ENCODE peak calls at places on chromosome 4, in five cellular contexts. One of them, this sample, is unnamed.

GRCh38 chr4:133186845-133187244 is 37.8 kb downstream of the PCDH10 start:
- DNase-seq in transverse colon: no peak
- DNase-seq in OCI-LY7: no peak
- DNase-seq in cardiac fibroblast: no peak
- DNase-seq in astrocyte of the spinal cord: peak; percentile 66
- DNase-seq in this sample: no peak

GRCh38 chr4:125762537-125762936 is 447.8 kb downstream of the FAT4 start:
- DNase-seq in transverse colon: no peak
- DNase-seq in astrocyte of the spinal cord: no peak
- DNase-seq in OCI-LY7: no peak
- DNase-seq in cardiac fibroblast: no peak
- DNase-seq in this sample: peak; percentile 17

GRCh38 chr4:107978716-107979451 is 10.8 kb upstream of the HADH start:
- DNase-seq in astrocyte of the spinal cord: no peak
- DNase-seq in cardiac fibroblast: no peak
- DNase-seq in OCI-LY7: no peak
- DNase-seq in transverse colon: no peak
- DNase-seq in this sample: no peak

GRCh38 chr4:176335421-176335820 is 15.7 kb downstream of the SPCS3 start:
- DNase-seq in astrocyte of the spinal cord: no peak
- DNase-seq in OCI-LY7: no peak
- DNase-seq in cardiac fibroblast: peak; percentile 49
- DNase-seq in transverse colon: no peak
- DNase-seq in this sample: no peak

GRCh38 chr4:130336585-130337217 is 1240.7 kb downstream of the C4orf33 start:
- DNase-seq in OCI-LY7: peak; percentile 60
- DNase-seq in cardiac fibroblast: peak; percentile 60
- DNase-seq in transverse colon: no peak
- DNase-seq in astrocyte of the spinal cord: peak; percentile 42
- DNase-seq in this sample: peak; percentile 24

GRCh38 chr4:154490261-154490588 is 1.4 kb downstream of the DCHS2 start:
- DNase-seq in OCI-LY7: no peak
- DNase-seq in cardiac fibroblast: no peak
- DNase-seq in astrocyte of the spinal cord: no peak
- DNase-seq in transverse colon: no peak
- DNase-seq in this sample: no peak

GRCh38 chr4:112889619-112890294 is 159.7 kb upstream of the ANK2 start:
- DNase-seq in cardiac fibroblast: peak; percentile 87
- DNase-seq in OCI-LY7: no peak
- DNase-seq in transverse colon: no peak
- DNase-seq in astrocyte of the spinal cord: peak; percentile 61
- DNase-seq in this sample: no peak

GRCh38 chr4:123561525-123561924 is 164.9 kb downstream of the SPRY1 start:
- DNase-seq in transverse colon: no peak
- DNase-seq in cardiac fibroblast: no peak
- DNase-seq in astrocyte of the spinal cord: no peak
- DNase-seq in OCI-LY7: no peak
- DNase-seq in this sample: no peak

GRCh38 chr4:2406920-2407319 is 11.5 kb downstream of the ZFYVE28 start:
- DNase-seq in transverse colon: no peak
- DNase-seq in OCI-LY7: no peak
- DNase-seq in cardiac fibroblast: no peak
- DNase-seq in astrocyte of the spinal cord: no peak
- DNase-seq in this sample: no peak

GRCh38 chr4:102533916-102534315 is 32.8 kb downstream of the NFKB1 start:
- DNase-seq in transverse colon: no peak
- DNase-seq in OCI-LY7: no peak
- DNase-seq in cardiac fibroblast: no peak
- DNase-seq in astrocyte of the spinal cord: no peak
- DNase-seq in this sample: no peak

GRCh38 chr4:184804621-184805020 is 21.1 kb downstream of the ACSL1 start:
- DNase-seq in OCI-LY7: no peak
- DNase-seq in transverse colon: no peak
- DNase-seq in cardiac fibroblast: no peak
- DNase-seq in astrocyte of the spinal cord: no peak
- DNase-seq in this sample: no peak

GRCh38 chr4:168800926-168801325 is 209.1 kb downstream of the CBR4 start:
- DNase-seq in cardiac fibroblast: no peak
- DNase-seq in astrocyte of the spinal cord: no peak
- DNase-seq in transverse colon: no peak
- DNase-seq in OCI-LY7: no peak
- DNase-seq in this sample: no peak

GRCh38 chr4:153233761-153234371 is 29.6 kb downstream of the TRIM2 start:
- DNase-seq in transverse colon: peak; percentile 26
- DNase-seq in OCI-LY7: no peak
- DNase-seq in cardiac fibroblast: peak; percentile 89
- DNase-seq in astrocyte of the spinal cord: peak; percentile 90
- DNase-seq in this sample: no peak

GRCh38 chr4:82217986-82218715 is 155.6 kb downstream of the HNRNPD start:
- DNase-seq in OCI-LY7: peak; percentile 28
- DNase-seq in cardiac fibroblast: peak; percentile 8
- DNase-seq in transverse colon: no peak
- DNase-seq in astrocyte of the spinal cord: no peak
- DNase-seq in this sample: no peak
- TF ChIP-seq CTCF in OCI-LY7: peak; percentile 75
- TF ChIP-seq CTCF in cardiac fibroblast: peak; percentile 29
- TF ChIP-seq CTCF in transverse colon: no peak
- TF ChIP-seq CTCF in astrocyte of the spinal cord: peak; percentile 43
- TF ChIP-seq CTCF in this sample: peak; percentile 40

DNA sequence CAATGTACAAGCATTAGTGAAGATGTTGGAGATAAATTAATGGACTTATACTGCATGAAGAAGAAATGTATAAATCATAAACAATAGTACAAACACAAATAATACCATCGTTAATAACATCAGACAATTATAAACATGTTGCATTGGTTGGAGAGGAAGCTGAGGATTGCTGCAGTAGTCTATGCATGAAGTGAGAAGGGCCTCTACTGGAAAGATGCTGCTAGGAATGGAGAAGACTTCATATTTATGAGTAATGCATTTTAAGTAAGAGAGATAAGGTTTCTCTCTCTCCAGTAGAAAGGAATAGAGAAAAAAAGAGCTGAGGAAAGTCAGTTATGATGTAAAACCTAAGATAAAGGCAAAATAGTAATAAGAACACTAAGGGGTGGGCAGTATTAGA is 247.8 kb downstream of the GRID2 start:
- DNase-seq in OCI-LY7: no peak
- DNase-seq in astrocyte of the spinal cord: no peak
- DNase-seq in transverse colon: no peak
- DNase-seq in cardiac fibroblast: no peak
- DNase-seq in this sample: no peak
- TF ChIP-seq CTCF in OCI-LY7: no peak
- TF ChIP-seq CTCF in astrocyte of the spinal cord: no peak
- TF ChIP-seq CTCF in transverse colon: no peak
- TF ChIP-seq CTCF in cardiac fibroblast: no peak
- TF ChIP-seq CTCF in this sample: no peak

GRCh38 chr4:132076829-132077228 is 1072.3 kb upstream of the PCDH10 start:
- DNase-seq in OCI-LY7: no peak
- DNase-seq in astrocyte of the spinal cord: no peak
- DNase-seq in cardiac fibroblast: no peak
- DNase-seq in transverse colon: no peak
- DNase-seq in this sample: no peak
- TF ChIP-seq CTCF in OCI-LY7: peak; percentile 42
- TF ChIP-seq CTCF in astrocyte of the spinal cord: no peak
- TF ChIP-seq CTCF in cardiac fibroblast: no peak
- TF ChIP-seq CTCF in transverse colon: no peak
- TF ChIP-seq CTCF in this sample: peak; percentile 58

DNA sequence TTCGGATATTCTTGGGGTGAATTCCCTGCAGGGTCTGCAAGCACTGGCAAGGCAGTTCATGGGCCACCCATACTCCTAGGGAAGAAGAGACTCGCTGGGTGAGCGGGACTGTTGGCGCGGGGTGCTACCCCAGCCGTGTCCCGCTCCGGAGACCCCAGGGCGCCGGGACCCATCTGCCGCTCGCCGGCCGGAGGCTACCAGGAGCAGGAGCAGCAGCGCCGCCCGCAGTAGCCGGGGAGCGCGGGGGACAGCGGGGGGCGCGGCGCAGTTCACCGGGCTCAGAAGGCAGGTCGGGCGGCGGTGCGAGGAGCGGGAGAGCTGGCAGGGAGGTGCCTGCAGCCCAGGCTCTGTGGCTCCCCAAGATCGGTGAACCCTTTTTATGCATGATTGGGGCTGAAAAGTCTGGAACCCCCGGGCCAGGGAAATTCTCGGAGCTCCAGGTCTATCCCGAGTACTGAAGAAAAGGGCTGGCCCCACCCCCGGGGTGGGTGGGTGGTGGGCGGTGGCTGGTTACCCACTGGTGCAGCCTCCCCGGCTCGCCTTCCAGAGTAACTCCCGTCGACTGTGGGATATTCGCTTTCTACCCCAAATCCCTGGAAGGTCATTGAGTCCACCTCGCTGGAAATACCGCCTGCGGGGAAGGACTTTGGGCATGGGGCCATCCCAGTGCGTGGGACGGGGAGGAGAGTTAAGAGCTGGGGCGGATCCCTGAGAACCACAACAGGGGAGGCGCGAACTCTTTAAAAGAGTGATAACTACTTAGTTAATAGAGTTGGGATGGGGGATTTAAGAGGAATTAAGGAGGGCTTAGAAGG is 37.6 kb downstream of the PF4 start:
- DNase-seq in astrocyte of the spinal cord: peak; percentile 16
- DNase-seq in OCI-LY7: no peak
- DNase-seq in cardiac fibroblast: peak; percentile 56
- DNase-seq in transverse colon: peak; percentile 30
- DNase-seq in this sample: no peak
- TF ChIP-seq CTCF in astrocyte of the spinal cord: peak; percentile 20
- TF ChIP-seq CTCF in OCI-LY7: no peak
- TF ChIP-seq CTCF in cardiac fibroblast: no peak
- TF ChIP-seq CTCF in transverse colon: no peak
- TF ChIP-seq CTCF in this sample: no peak

GRCh38 chr4:164383187-164384181 is 370.4 kb upstream of the SMIM31 start:
- DNase-seq in transverse colon: no peak
- DNase-seq in cardiac fibroblast: no peak
- DNase-seq in OCI-LY7: no peak
- DNase-seq in astrocyte of the spinal cord: peak; percentile 70
- DNase-seq in this sample: peak; percentile 18
- TF ChIP-seq CTCF in transverse colon: no peak
- TF ChIP-seq CTCF in cardiac fibroblast: no peak
- TF ChIP-seq CTCF in OCI-LY7: no peak
- TF ChIP-seq CTCF in astrocyte of the spinal cord: peak; percentile 47
- TF ChIP-seq CTCF in this sample: peak; percentile 4

GRCh38 chr4:31667701-31668100 is 947.5 kb downstream of the PCDH7 start:
- DNase-seq in OCI-LY7: no peak
- DNase-seq in transverse colon: no peak
- DNase-seq in cardiac fibroblast: peak; percentile 24
- DNase-seq in astrocyte of the spinal cord: no peak
- DNase-seq in this sample: no peak
- TF ChIP-seq CTCF in OCI-LY7: no peak
- TF ChIP-seq CTCF in transverse colon: no peak
- TF ChIP-seq CTCF in cardiac fibroblast: no peak
- TF ChIP-seq CTCF in astrocyte of the spinal cord: no peak
- TF ChIP-seq CTCF in this sample: no peak

GRCh38 chr4:147599206-147599605 is 18.0 kb upstream of the TMEM184C start:
- DNase-seq in cardiac fibroblast: no peak
- DNase-seq in transverse colon: no peak
- DNase-seq in astrocyte of the spinal cord: no peak
- DNase-seq in OCI-LY7: no peak
- DNase-seq in this sample: no peak

GRCh38 chr4:147597561-147597960 is 19.6 kb upstream of the TMEM184C start:
- DNase-seq in transverse colon: no peak
- DNase-seq in cardiac fibroblast: no peak
- DNase-seq in astrocyte of the spinal cord: no peak
- DNase-seq in OCI-LY7: no peak
- DNase-seq in this sample: no peak

GRCh38 chr4:147596976-147597375 is 20.2 kb upstream of the TMEM184C start:
- DNase-seq in cardiac fibroblast: peak; percentile 83
- DNase-seq in transverse colon: no peak
- DNase-seq in astrocyte of the spinal cord: peak; percentile 85
- DNase-seq in OCI-LY7: no peak
- DNase-seq in this sample: no peak

GRCh38 chr4:147594107-147594506 is 23.1 kb upstream of the TMEM184C start:
- DNase-seq in transverse colon: no peak
- DNase-seq in OCI-LY7: no peak
- DNase-seq in cardiac fibroblast: no peak
- DNase-seq in astrocyte of the spinal cord: no peak
- DNase-seq in this sample: no peak

DNA sequence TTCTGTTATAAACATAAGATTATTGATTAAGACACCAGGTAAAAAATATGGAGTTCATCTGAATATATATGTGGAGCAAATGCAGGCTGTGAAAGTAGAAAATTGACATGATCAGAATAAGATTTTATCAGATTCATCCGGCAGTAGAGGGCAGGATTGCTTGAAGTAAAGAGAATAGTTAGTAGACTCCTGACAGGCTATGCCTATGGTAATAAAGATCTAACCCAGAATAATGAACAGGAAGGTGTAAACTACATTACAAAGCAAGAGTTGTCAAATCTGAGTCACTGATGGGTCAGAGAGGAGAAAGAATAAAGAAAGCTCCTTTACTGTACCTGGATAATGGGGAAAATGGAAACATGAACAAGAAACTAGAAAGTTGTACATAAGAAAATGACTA is 20.8 kb upstream of the TMEM184C start:
- DNase-seq in astrocyte of the spinal cord: peak; percentile 32
- DNase-seq in OCI-LY7: no peak
- DNase-seq in transverse colon: no peak
- DNase-seq in cardiac fibroblast: no peak
- DNase-seq in this sample: no peak
- TF ChIP-seq CTCF in astrocyte of the spinal cord: peak; percentile 11
- TF ChIP-seq CTCF in OCI-LY7: peak; percentile 22
- TF ChIP-seq CTCF in transverse colon: no peak
- TF ChIP-seq CTCF in cardiac fibroblast: no peak
- TF ChIP-seq CTCF in this sample: peak; percentile 10

GRCh38 chr4:119684463-119684862 is 55.9 kb upstream of the PDE5A start:
- DNase-seq in transverse colon: no peak
- DNase-seq in astrocyte of the spinal cord: no peak
- DNase-seq in cardiac fibroblast: no peak
- DNase-seq in OCI-LY7: no peak
- DNase-seq in this sample: no peak
- TF ChIP-seq CTCF in transverse colon: no peak
- TF ChIP-seq CTCF in astrocyte of the spinal cord: no peak
- TF ChIP-seq CTCF in cardiac fibroblast: no peak
- TF ChIP-seq CTCF in OCI-LY7: no peak
- TF ChIP-seq CTCF in this sample: no peak